ENCODE peak calls at places on chromosomes 2 and 18, in four cellular contexts. E is ovary, H is adipocyte, L is astrocyte. Z is an unnamed sample. For H3K27me3, the result is how much of the 10 kb centered on the place peaks cover.

GRCh38 chr18:77073336-77074093 is 59.1 kb downstream of the MBP start:
- DNase-seq in H (no peak), E (no peak), L (no peak), Z (no peak)

GRCh38 chr18:13452851-13453524 is 234.4 kb downstream of the LDLRAD4 start:
- DNase-seq in H (no peak), L (no peak), E (no peak), Z (no peak)

GRCh38 chr2:238891667-238892500 is 44.0 kb downstream of the TWIST2 start:
- DNase-seq in L (no peak), E (no peak), H (no peak), Z (no peak)

GRCh38 chr2:215833531-215834162 is 179.7 kb downstream of the MREG start:
- DNase-seq in H (peak), E (no peak), L (peak), Z (no peak)

GRCh38 chr2:33425660-33426059 is 50.8 kb upstream of the RASGRP3 start:
- DNase-seq in H (no peak), L (peak), E (no peak), Z (no peak)

GRCh38 chr2:237171396-237171795 is 85.7 kb downstream of the COPS8 start:
- DNase-seq in L (peak), H (peak), E (peak), Z (no peak)

GRCh38 chr2:37190290-37190689 is 1.8 kb upstream of the SULT6B1 start:
- DNase-seq in H (no peak), E (no peak), L (no peak), Z (no peak)

GRCh38 chr2:23347516-23348481 is 37.2 kb upstream of the KLHL29 start:
- DNase-seq in H (no peak), E (no peak), L (no peak), Z (no peak)

GRCh38 chr2:73043978-73044832 is 27.3 kb downstream of the SFXN5 start:
- DNase-seq in L (peak), E (no peak), H (no peak), Z (no peak)

GRCh38 chr2:12587729-12588522 is 128.8 kb upstream of the TRIB2 start:
- DNase-seq in L (peak), E (peak), H (peak), Z (no peak)

GRCh38 chr18:76256897-76257500 is 238.0 kb downstream of the ZNF516 start:
- DNase-seq in E (peak), L (peak), H (peak), Z (no peak)

GRCh38 chr18:6052449-6052913 is 157.2 kb upstream of the TMEM200C start:
- DNase-seq in E (no peak), H (no peak), L (no peak), Z (no peak)

GRCh38 chr2:24577481-24577880 is 86.4 kb downstream of the NCOA1 start:
- DNase-seq in E (no peak), H (no peak), L (peak), Z (no peak)

GRCh38 chr2:83787189-83787588 is 671.9 kb downstream of the SUCLG1 start:
- DNase-seq in L (no peak), E (no peak), H (no peak), Z (no peak)

GRCh38 chr2:12717988-12718661 is 1.4 kb downstream of the TRIB2 start:
- DNase-seq in E (peak), H (peak), L (no peak), Z (peak)

GRCh38 chr18:59094569-59094968 is 45.1 kb upstream of the SEC11C start:
- DNase-seq in L (no peak), H (no peak), E (no peak), Z (no peak)

DNA sequence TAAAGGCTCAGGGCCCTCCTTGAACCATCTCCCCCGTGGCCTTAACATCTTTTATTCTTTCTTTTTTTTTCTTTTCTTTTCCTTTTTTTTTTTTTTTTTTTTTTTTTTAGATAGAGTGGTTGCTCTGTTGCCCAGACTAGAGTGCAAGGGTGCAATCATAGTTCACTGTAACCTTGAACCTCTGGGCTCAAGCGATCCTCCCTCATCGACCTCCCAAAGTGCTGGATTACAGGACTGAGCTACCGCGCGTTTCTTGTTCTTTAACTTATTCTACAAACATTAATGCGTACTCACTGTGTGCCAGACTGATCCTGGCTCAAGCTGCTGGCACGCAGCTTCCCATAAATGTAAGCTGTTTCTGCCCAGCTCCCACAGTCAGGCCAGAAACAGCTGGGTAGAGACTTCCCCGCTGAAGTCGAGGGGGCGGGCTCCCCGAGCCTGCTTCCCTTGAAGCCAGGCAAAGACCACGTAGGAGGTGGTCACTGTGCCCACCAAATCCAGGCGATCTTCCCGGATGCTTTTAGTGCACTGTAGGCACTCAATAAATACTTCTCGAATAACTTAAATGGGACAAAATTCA is 29.2 kb upstream of the ATP6V1B1 start:
- DNase-seq in H (no peak), L (no peak), E (no peak), Z (no peak)
- H3K27me3 ChIP-seq in H (under half), L (under half), E (under half), Z (under half)

GRCh38 chr2:102940684-102941083 is 178.9 kb downstream of the TMEM182 start:
- DNase-seq in L (no peak), E (no peak), H (no peak), Z (no peak)
- H3K27me3 ChIP-seq in L (under half), E (under half), H (under half), Z (under half)

GRCh38 chr18:78972930-78973331 is 6.7 kb upstream of the SALL3 start:
- DNase-seq in E (no peak), H (no peak), L (no peak), Z (no peak)
- H3K27me3 ChIP-seq in E (under half), H (half or more), L (half or more), Z (under half)

GRCh38 chr2:229704231-229704630 is 10.1 kb downstream of the DNER start:
- DNase-seq in E (no peak), H (no peak), L (no peak), Z (no peak)
- H3K27me3 ChIP-seq in E (under half), H (under half), L (under half), Z (under half)

GRCh38 chr2:202589582-202589949 is 45.2 kb upstream of the FAM117B start:
- DNase-seq in L (no peak), H (no peak), E (no peak), Z (no peak)
- H3K27me3 ChIP-seq in L (under half), H (under half), E (under half), Z (under half)

DNA sequence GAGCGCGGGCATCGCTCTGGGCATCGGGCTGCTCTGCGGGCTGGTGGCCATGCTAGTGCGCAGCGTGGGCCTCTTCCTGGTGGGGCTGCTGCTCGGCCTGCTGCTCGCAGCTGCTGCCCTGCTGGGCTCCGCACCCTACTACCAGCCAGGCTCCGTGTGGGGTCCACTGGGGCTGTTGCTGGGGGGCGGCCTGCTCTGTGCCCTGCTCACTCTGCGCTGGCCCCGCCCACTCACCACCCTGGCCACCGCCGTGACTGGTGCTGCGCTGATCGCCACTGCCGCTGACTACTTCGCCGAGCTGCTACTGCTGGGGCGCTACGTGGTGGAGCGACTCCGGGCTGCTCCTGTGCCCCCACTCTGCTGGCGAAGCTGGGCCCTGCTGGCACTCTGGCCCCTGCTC is 3.8 kb downstream of the TMEM198 start:
- DNase-seq in E (no peak), H (no peak), L (no peak), Z (no peak)
- H3K27me3 ChIP-seq in E (under half), H (under half), L (under half), Z (under half)

DNA sequence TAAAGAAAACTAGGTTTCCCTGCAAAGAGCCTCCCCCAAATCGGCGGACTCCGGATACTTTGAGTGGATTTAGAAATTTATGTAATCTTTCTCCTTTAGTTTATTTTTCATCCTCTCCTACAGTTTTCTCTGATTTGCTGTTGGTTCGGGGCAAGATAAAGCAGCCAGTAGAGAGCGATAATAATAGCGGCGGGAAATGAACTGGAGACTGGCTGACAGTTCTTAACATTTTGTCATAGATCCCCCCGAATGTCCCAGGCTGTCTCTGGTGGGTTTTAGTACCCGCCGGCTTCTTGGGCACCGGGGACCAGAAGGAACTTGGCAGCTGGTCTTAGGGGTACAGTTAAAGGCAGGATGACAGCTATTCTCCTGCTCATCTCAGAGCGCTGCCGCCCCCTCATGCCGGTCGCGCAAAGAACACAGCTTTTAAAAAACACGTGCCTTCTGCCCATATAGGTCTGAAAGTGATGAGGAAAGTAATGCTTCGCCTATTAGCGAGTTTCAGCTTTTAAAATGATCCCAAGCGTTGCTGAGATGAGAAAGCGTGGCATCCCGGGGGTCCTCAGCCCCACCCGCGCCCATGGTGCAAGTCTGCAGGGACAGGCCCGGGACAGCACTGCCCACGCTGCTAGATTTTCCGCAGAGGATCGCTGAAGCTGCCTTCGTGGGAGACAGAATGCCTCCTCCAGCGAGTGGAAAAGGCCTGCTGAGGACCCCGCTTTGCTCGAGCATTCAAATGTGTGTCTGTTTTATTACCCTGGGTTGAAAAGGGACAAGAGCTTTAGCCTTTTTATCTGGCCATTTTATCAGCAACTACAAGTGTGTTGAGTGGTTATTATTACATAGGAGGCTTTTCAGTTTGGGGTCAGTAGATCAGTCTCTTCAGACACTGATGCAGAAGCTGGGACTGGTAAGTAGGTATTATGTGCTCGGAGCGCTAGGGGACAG is 3.8 kb downstream of the ONECUT2 start:
- DNase-seq in E (no peak), L (no peak), H (no peak), Z (no peak)
- H3K27me3 ChIP-seq in E (under half), L (half or more), H (half or more), Z (under half)

GRCh38 chr18:75200644-75201272 is 8.2 kb downstream of the PTGR3 start:
- DNase-seq in L (no peak), E (no peak), H (peak), Z (no peak)

GRCh38 chr18:75203456-75204261 is 5.3 kb downstream of the PTGR3 start:
- DNase-seq in L (peak), H (peak), E (peak), Z (no peak)

GRCh38 chr18:75202976-75203375 is 6.0 kb downstream of the PTGR3 start:
- DNase-seq in E (no peak), L (no peak), H (no peak), Z (no peak)

GRCh38 chr18:75201273-75201898 is 7.6 kb downstream of the PTGR3 start:
- DNase-seq in E (no peak), L (no peak), H (no peak), Z (no peak)

DNA sequence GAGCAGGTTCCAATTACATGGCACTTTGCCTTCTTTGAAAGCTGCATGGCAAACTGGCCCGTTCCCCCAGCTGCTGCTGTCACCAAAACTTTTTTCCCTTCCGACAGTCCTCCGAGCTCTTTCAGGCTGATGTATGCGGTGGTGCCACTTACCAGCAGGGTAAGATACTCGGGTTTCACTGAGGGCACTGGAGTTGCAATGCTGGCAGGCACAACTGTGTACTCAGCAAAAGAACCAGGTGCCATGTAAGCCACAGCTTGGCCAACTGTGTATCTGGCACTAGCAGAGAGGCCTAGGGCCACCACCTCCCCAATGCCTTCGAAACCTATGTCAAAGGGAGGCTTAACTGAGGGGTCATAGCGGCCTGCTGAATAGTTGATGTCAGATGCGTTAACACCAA is 7.0 kb downstream of the PTGR3 start:
- DNase-seq in H (no peak), L (no peak), E (no peak), Z (no peak)
- H3K27me3 ChIP-seq in H (under half), L (under half), E (under half), Z (under half)

DNA sequence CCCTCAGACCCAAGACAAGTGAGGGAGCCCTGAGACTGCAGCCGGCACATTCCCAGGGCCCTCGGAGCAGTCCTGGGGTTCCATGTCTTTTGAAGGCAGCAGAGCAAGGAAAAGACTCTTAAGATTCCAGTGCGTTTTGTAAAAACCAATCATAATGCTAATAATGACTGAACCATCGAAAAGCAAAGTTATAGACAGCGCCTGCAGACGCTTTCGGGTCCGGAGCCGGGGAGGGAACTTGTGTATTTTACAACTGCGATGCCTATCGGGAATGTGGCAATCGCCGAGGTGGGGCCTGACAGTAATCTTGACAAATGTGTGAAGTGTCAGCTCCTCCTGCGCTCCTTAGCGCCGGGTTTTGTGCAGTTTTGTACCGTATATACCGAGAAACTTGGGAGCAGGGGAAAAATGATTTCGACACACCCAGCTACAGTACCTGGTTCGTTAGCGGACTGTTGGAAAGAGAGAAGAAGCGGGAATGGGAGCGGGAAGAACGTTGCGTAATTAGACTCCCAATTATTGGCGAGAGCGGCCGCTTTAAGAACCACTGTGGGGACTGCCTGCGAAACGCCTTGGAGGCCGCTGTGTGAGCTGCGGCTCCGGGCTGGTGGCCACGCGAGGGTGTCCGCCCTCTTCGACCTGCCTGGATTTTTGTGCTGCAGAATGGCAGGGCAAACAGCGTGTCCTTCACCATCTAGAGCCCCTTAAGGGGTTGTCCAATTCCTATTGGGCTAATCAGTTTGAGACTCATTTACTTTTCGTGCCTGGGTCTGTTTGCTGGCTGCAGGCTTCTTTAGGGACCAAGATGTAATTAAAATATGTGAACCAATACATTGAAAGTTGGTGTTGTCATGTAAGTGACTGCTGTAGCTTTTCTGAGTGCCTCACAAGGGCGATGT is 2.4 kb downstream of the EPAS1 start:
- DNase-seq in H (peak), E (peak), L (peak), Z (no peak)
- H3K27me3 ChIP-seq in H (under half), E (under half), L (half or more), Z (under half)

DNA sequence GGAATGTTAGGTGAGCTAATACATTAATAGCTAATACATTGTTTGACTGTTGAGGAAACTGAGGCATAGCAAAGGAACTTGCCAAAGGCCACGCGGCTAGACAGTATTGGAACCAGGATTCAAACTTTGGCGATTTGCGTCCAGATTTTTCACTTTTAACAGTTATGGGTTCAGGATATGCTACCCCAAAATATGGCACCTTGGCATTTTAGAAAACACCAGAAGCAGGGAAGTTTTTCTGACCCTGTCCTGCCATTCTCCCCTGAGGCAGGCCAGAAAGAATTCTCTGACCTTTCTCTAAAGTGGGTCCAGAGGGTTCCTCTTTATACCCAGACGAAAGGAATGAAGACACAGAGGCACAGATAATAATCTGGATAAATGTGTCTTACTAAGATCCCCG is 166.9 kb downstream of the MYCN start:
- DNase-seq in H (no peak), L (no peak), E (no peak), Z (no peak)
- H3K27me3 ChIP-seq in H (under half), L (under half), E (under half), Z (under half)

Z was measured in naive thymus-derived CD4-positive, alpha-beta T cell.